ENCODE peak calls at places on chromosome 1, in eight cellular contexts. O is tibial nerve; U is CD8-positive, alpha-beta T cell; Z is fibroblast of lung; S is PC-3; I is GM23338; Q is heart left ventricle; T is right atrium auricular region. E is an unnamed sample. For H3K4me1, the result is how much of the 10 kb centered on the place peaks cover.

GRCh38 chr1:2815551-2815950 is 14.1 kb upstream of the TTC34 start:
- DNase-seq in O (no peak), U (no peak), Q (peak), S (no peak), T (no peak), I (no peak), Z (no peak), E (peak)

GRCh38 chr1:67053535-67053784 is 488 bp downstream of the SLC35D1 start:
- DNase-seq in I (peak), Z (no peak), U (peak), O (no peak), T (peak), Q (peak), S (peak), E (peak)

GRCh38 chr1:46427541-46427940 is 33.4 kb downstream of the FAAH start:
- DNase-seq in Q (no peak), Z (no peak), I (no peak), T (no peak), O (no peak), S (no peak), U (no peak), E (no peak)

GRCh38 chr1:111399792-111400610 is 27.5 kb downstream of the OVGP1 start:
- DNase-seq in Z (peak), I (peak), O (peak), Q (peak), U (peak), T (peak), S (peak), E (no peak)

GRCh38 chr1:184075040-184076029 is 23.8 kb downstream of the TSEN15 start:
- DNase-seq in T (no peak), U (no peak), O (no peak), Z (peak), Q (no peak), S (peak), I (peak), E (no peak)

GRCh38 chr1:27621067-27621920 is 13.7 kb downstream of the FGR start:
- DNase-seq in O (no peak), S (peak), I (no peak), Q (no peak), U (no peak), Z (peak), T (no peak), E (no peak)

GRCh38 chr1:160925652-160926241 is 28.9 kb downstream of the ITLN2 start:
- DNase-seq in T (no peak), Q (no peak), I (peak), O (no peak), S (peak), Z (no peak), U (no peak), E (no peak)

GRCh38 chr1:201137579-201138310 is 10.8 kb upstream of the ASCL5 start:
- DNase-seq in Q (peak), T (peak), I (no peak), U (no peak), S (peak), O (peak), Z (peak), E (peak)

GRCh38 chr1:186620951-186621350 is 59.3 kb downstream of the PTGS2 start:
- DNase-seq in O (no peak), S (peak), Q (no peak), T (no peak), I (no peak), U (no peak), Z (peak), E (no peak)

GRCh38 chr1:203765029-203765837 is at the start of gene LAX1:
- DNase-seq in Z (no peak), T (no peak), Q (no peak), S (no peak), I (no peak), O (no peak), U (peak), E (no peak)

GRCh38 chr1:85683292-85684025 is 24.8 kb downstream of the ZNHIT6 start:
- DNase-seq in Z (no peak), S (no peak), O (no peak), Q (no peak), I (no peak), T (no peak), U (no peak), E (no peak)

GRCh38 chr1:32448773-32449456 is 16.0 kb upstream of the ZBTB8B start:
- DNase-seq in U (no peak), S (peak), I (peak), Z (no peak), Q (no peak), T (no peak), O (no peak), E (no peak)

GRCh38 chr1:202221911-202222909 is 28.6 kb downstream of the LGR6 start:
- DNase-seq in Z (no peak), Q (no peak), U (no peak), S (peak), O (no peak), I (no peak), T (no peak), E (no peak)

GRCh38 chr1:70941563-70941962 is 106.1 kb downstream of the PTGER3 start:
- DNase-seq in I (no peak), S (no peak), T (no peak), Z (no peak), Q (no peak), U (no peak), O (no peak), E (no peak)

GRCh38 chr1:207644852-207645631 is at the start of gene CR1L:
- DNase-seq in Z (peak), Q (peak), T (peak), U (peak), I (peak), S (peak), O (peak), E (peak)

GRCh38 chr1:239354211-239354610 is 32.2 kb upstream of the CHRM3 start:
- DNase-seq in Z (no peak), T (no peak), Q (no peak), O (no peak), S (no peak), U (no peak), I (no peak), E (no peak)

GRCh38 chr1:88035578-88035977 is 648.5 kb upstream of the PKN2 start:
- DNase-seq in U (no peak), S (no peak), O (no peak), T (no peak), Q (no peak), I (no peak), Z (no peak), E (no peak)

GRCh38 chr1:59446257-59446901 is 149.5 kb downstream of the FGGY start:
- DNase-seq in S (peak), O (no peak), T (no peak), Z (peak), Q (no peak), U (no peak), I (peak), E (no peak)

GRCh38 chr1:42003433-42003832 is 84.7 kb upstream of the HIVEP3 start:
- DNase-seq in T (no peak), I (peak), Z (no peak), O (no peak), S (peak), U (no peak), Q (peak), E (no peak)

GRCh38 chr1:170518965-170519364 is 13.0 kb upstream of the GORAB start:
- DNase-seq in I (no peak), U (no peak), Q (no peak), O (no peak), Z (no peak), S (peak), T (no peak), E (no peak)

GRCh38 chr1:54234284-54234683 is 34.3 kb downstream of the MRPL37 start:
- DNase-seq in O (no peak), T (no peak), I (no peak), U (no peak), Q (no peak), S (no peak), Z (no peak), E (no peak)

GRCh38 chr1:42690477-42691156 is 8.4 kb downstream of the YBX1 start:
- DNase-seq in I (no peak), T (no peak), Z (no peak), S (no peak), Q (no peak), U (no peak), O (no peak), E (no peak)

GRCh38 chr1:37944091-37944763 is 2.6 kb downstream of the INPP5B start:
- DNase-seq in Q (no peak), U (no peak), I (no peak), Z (no peak), S (no peak), O (no peak), T (no peak), E (no peak)

GRCh38 chr1:200610846-200611245 is 9.7 kb downstream of the KIF14 start:
- DNase-seq in U (no peak), S (no peak), T (no peak), Q (no peak), O (no peak), I (no peak), Z (peak), E (no peak)

GRCh38 chr1:234929369-234929768 is 199.3 kb downstream of the TOMM20 start:
- DNase-seq in T (peak), I (no peak), U (no peak), Q (no peak), S (no peak), O (no peak), Z (no peak), E (no peak)

GRCh38 chr1:17199267-17200044 is 5.5 kb upstream of the PADI1 start:
- DNase-seq in Z (no peak), S (no peak), T (no peak), U (no peak), O (no peak), I (no peak), Q (no peak), E (no peak)

GRCh38 chr1:235078927-235079381 is 49.7 kb downstream of the TOMM20 start:
- DNase-seq in Q (no peak), T (no peak), S (peak), O (no peak), U (no peak), Z (peak), I (no peak), E (no peak)

DNA sequence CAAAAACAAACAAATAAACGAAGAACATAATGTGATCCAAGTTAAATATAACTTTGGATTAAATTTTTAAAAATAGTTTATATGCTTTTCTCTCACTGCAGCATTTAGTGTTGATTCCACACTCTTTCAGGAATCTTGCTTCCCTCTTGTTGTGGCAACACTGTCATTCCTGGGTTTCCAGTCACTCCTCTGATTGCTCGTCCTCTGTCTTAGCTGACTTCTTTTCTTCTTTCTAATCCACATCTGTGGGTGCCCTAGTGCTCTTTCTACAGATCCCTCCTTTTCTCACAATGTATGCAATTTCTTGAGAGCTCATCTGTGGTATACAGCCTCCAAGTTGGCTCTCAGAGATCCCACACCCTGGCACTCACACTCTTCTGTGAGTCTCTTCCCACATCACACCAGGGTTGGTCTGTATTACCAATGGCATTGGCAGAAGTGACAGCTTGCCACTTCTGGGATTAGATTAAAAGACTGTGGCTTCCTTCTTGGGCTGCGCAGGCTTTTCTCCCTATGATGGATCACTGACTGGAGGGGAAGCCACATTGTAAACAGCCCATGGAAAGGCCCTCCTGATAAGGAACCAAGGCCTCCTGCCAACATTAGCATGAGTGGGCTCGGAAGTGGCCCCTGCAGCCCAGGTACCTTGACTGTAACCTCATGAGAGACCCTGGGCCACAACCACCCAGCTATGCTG is 11.5 kb upstream of the MYOC start:
- DNase-seq in S (no peak), U (no peak), Q (no peak), T (no peak), O (no peak), Z (no peak), I (no peak), E (no peak)
- H3K27ac ChIP-seq in S (no peak), U (no peak), Q (peak), T (peak), O (peak), Z (no peak), I (no peak), E (no peak)

GRCh38 chr1:180501865-180502360 is 464 bp downstream of the ACBD6 start:
- DNase-seq in I (peak), S (no peak), U (no peak), Q (no peak), Z (no peak), O (no peak), T (peak), E (no peak)

GRCh38 chr1:180504186-180504585 is 1.8 kb upstream of the ACBD6 start:
- DNase-seq in T (no peak), O (no peak), Q (no peak), I (no peak), S (no peak), Z (peak), U (no peak), E (no peak)

GRCh38 chr1:180500689-180501088 is 1.7 kb downstream of the ACBD6 start:
- DNase-seq in O (no peak), Q (no peak), S (no peak), Z (no peak), T (no peak), U (no peak), I (no peak), E (no peak)

GRCh38 chr1:180503274-180503862 is 991 bp upstream of the ACBD6 start:
- DNase-seq in Q (no peak), S (peak), U (no peak), O (no peak), I (no peak), T (no peak), Z (no peak), E (no peak)

DNA sequence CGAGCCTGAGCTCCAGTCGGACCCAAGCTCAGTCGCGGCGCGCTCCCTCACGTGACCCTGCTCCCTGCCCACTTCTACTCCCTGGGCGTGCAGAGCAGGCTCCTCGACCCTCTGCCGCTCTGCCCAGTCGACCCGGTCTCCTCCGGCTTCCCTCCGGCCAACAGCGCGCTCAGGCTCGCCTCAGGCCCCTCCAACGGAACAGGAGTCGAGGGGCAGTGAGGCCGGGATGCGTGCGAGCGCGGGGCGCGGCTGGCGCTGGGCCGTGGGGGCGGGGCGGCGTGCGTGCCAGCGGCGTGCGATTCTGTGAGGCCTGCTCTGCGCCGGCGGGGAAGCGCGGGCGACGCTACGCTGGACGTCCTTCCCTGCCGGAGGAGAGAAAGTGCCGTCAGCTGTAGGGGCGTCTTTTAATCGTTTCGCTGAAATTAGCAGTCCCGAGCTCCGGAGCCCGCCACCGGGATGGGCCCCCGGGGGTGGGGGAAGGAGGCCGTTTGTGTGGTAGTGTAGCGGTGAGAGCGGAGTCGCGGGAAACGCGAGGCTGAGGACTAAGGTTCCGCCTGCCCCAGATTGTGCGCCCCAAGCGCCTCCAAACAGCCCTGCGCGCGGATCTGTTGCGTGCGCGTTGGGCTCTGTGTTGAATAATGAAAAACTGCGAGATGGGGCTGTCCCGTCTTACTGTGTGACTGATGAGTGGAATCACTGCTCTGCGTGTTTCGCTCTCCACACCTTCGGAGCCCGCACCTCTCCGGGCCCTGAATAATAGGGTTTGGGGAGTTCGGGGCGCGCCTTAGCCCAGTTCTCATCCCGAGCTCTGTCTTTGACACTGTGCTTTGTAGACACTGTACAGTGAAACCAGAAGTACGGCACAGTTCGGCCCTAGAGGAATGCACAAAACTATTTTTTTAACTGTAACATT is at the start of gene ACBD6:
- DNase-seq in I (peak), T (peak), S (peak), Q (peak), U (peak), Z (peak), O (peak), E (peak)
- TF ChIP-seq CTCF in I (no peak), T (peak), S (no peak), Q (peak), U (no peak), Z (peak), O (peak), E (no peak)

DNA sequence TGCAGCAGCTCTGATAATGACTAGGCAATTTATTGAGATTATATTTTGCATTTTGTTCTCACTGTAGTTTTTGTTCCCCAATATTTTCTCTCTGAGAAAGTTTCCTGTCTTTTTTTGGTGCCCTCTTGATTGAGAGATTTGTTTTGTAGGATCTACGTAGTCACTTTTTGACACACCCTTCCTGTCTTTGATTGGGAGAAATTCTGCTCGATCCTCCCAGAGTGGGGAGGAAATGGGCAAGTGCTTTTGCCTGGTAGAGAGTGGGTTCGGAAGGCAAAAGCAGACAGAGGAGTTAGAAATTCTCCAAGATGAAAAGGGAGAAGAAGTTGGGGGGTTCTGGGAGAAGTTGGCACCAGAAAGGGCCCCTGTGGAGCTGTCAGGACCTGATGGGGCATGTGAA is 42.1 kb upstream of the SYT6 start:
- DNase-seq in Q (no peak), I (no peak), S (no peak), O (no peak), T (no peak), U (no peak), Z (no peak), E (no peak)
- H3K4me1 ChIP-seq in Q (under half), I (under half), S (under half), O (under half), T (under half), U (under half), Z (under half), E (under half)

DNA sequence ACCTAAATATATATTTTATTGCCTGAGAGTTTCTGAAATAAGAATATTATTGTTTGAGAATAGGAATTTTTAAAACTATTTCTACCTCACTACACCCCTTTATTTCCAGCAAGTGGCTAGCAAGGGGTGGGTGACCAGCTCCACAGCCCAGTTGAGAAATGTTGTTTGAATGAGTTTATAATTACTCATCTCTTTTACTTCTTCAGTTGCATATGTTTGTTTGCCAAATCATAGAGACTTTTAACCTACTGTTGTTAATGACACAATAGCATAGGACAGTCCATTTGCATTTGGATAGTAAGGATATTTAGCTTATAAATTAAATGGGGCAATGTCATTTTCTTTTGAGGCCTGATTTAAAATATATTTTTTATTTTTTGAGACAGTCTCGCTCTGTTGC is 127.8 kb downstream of the NRDC start:
- DNase-seq in I (no peak), Q (no peak), Z (peak), T (no peak), U (no peak), O (no peak), S (peak), E (no peak)
- H3K27ac ChIP-seq in I (no peak), Q (no peak), Z (no peak), T (no peak), U (no peak), O (no peak), S (peak), E (peak)

GRCh38 chr1:230306158-230306557 is 120.0 kb downstream of the PGBD5 start:
- DNase-seq in T (no peak), Q (no peak), S (no peak), I (no peak), Z (no peak), U (no peak), O (no peak), E (peak)
- TF ChIP-seq CTCF in T (no peak), Q (no peak), S (no peak), I (no peak), Z (no peak), U (no peak), O (no peak), E (no peak)